ENCODE peak calls at places on chromosome 2, in five cellular contexts. I is GM12878, J is K562, G is HCT116, K is SK-N-SH. P is an unnamed sample.

GRCh38 chr2:176161817-176162626 is 4.9 kb downstream of the HOXD3 start:
- DNase-seq in I (no peak), G (no peak), J (no peak), K (no peak), P (no peak)

GRCh38 chr2:182616471-182617393 is 99.3 kb upstream of the DNAJC10 start:
- DNase-seq in J (no peak), I (no peak), G (no peak), K (no peak), P (no peak)

GRCh38 chr2:220994841-220995240 is 577.3 kb downstream of the EPHA4 start:
- DNase-seq in J (no peak), K (no peak), I (no peak), G (no peak), P (no peak)

GRCh38 chr2:97796465-97797126 is 83.2 kb downstream of the ZAP70 start:
- DNase-seq in G (no peak), K (no peak), J (no peak), I (no peak), P (peak)

GRCh38 chr2:135843671-135844070 is 6.7 kb upstream of the LCT start:
- DNase-seq in J (no peak), I (no peak), K (no peak), G (no peak), P (no peak)

GRCh38 chr2:34096552-34097171 is 497.6 kb upstream of the FAM98A start:
- DNase-seq in G (peak), K (peak), I (peak), J (peak), P (peak)

GRCh38 chr2:224646242-224646846 is 61.2 kb upstream of the CUL3 start:
- DNase-seq in K (peak), I (no peak), G (peak), J (peak), P (no peak)

GRCh38 chr2:157178865-157179264 is 78.6 kb upstream of the GALNT5 start:
- DNase-seq in G (no peak), I (no peak), K (no peak), J (peak), P (no peak)

GRCh38 chr2:64592994-64593655 is 60.6 kb downstream of the SERTAD2 start:
- DNase-seq in G (no peak), I (no peak), J (no peak), K (no peak), P (no peak)

GRCh38 chr2:42929985-42930581 is 137.7 kb upstream of the HAAO start:
- DNase-seq in G (no peak), I (no peak), J (no peak), K (no peak), P (no peak)

GRCh38 chr2:86628091-86628522 is 4.4 kb upstream of the RNF103 start:
- DNase-seq in K (no peak), I (peak), G (no peak), J (no peak), P (no peak)

GRCh38 chr2:151760139-151760650 is 25.9 kb upstream of the NEB start:
- DNase-seq in J (peak), I (no peak), G (no peak), K (no peak), P (peak)

GRCh38 chr2:132740081-132740480 is 70.1 kb upstream of the LYPD1 start:
- DNase-seq in I (no peak), J (no peak), G (no peak), K (no peak), P (no peak)

GRCh38 chr2:167310442-167310841 is 422.2 kb downstream of the XIRP2 start:
- DNase-seq in K (no peak), G (no peak), J (no peak), I (no peak), P (no peak)

GRCh38 chr2:2992622-2993021 is 385.0 kb downstream of the EIPR1 start:
- DNase-seq in I (no peak), K (no peak), J (no peak), G (no peak), P (no peak)

GRCh38 chr2:127675335-127676261 is at the start of gene LIMS2:
- DNase-seq in G (no peak), J (no peak), I (no peak), K (peak), P (peak)

GRCh38 chr2:204027105-204027504 is 90.5 kb downstream of the ICOS start:
- DNase-seq in I (no peak), J (no peak), G (no peak), K (no peak), P (no peak)

GRCh38 chr2:33518929-33519328 is 42.5 kb downstream of the RASGRP3 start:
- DNase-seq in K (no peak), J (no peak), I (no peak), G (no peak), P (no peak)

GRCh38 chr2:159086332-159086731 is 117.9 kb downstream of the TANC1 start:
- DNase-seq in K (no peak), I (no peak), J (no peak), G (no peak), P (no peak)

GRCh38 chr2:70552501-70553333 is 909 bp downstream of the TGFA start:
- DNase-seq in I (no peak), J (no peak), K (peak), G (no peak), P (no peak)
- TF ChIP-seq JUND in I (no peak), J (no peak), K (no peak), G (no peak), P (no peak)

DNA sequence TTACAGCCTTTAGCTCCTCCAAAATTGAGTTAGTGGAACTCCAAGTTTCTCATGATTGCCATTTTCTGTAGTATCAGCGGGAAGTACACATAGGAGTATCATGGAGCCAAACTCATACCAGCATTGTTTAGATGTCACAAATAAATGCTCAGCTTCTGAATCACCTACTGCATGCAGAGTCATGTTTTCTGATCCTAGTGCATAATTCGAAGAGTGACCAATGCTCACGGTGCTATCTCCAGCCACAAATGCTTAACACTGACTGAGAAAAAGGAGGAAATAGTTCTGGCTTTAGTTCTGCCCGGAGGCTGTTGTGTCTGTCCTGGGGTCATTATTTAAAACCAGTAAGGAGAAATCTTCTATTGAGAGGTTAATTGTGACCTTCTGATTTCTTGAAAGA is 45.4 kb upstream of the LRATD1 start:
- DNase-seq in I (no peak), K (no peak), G (no peak), J (no peak), P (no peak)
- TF ChIP-seq JUND in I (no peak), K (no peak), G (no peak), J (no peak), P (no peak)

GRCh38 chr2:66440011-66440542 is 5.2 kb downstream of the MEIS1 start:
- DNase-seq in J (no peak), I (no peak), K (no peak), G (no peak), P (no peak)
- TF ChIP-seq JUND in J (no peak), I (no peak), K (no peak), G (no peak), P (no peak)

DNA sequence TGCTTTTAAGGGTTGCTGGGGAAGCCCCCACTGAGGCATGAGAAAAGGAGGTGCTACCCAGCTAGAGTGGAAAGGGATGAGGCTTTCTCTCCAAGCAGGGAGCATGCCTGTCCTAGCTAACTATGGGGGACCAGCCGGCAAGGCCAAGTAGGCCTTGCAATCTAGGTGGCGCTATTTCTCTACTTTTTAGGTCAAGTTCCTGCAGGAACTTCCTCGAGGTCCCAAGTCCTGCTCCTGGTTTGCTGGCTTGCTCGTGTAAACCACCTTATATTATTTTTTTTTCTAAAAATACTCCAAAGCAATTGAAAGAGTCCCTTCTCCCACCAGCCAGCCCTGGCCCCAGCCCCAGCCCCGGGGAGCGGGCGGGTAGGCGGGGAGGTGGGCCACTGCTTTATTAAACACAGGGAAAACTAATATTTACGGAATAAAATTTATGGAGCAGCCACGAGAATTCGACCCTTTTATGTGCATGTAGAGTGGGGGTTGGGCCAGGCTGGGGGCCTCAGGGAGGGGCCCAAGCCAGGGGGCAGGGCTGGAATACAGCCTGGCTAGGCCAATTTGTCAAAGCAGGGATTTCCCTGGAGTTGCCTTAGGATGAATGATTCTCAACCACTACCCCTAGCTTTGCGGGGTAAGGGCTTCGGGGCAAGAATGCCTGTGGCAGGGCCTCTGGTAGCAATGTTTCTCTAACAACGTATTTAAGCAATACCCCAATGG is 12.8 kb upstream of the IHH start:
- DNase-seq in I (no peak), G (peak), J (peak), K (peak), P (no peak)
- TF ChIP-seq JUND in I (no peak), G (no peak), J (no peak), K (no peak), P (no peak)

GRCh38 chr2:230940476-230940815 is 15.4 kb upstream of the GPR55 start:
- DNase-seq in K (no peak), I (no peak), G (no peak), J (no peak), P (no peak)

GRCh38 chr2:230938098-230938497 is 13.1 kb upstream of the GPR55 start:
- DNase-seq in I (no peak), K (no peak), G (no peak), J (no peak), P (no peak)

GRCh38 chr2:230938516-230939065 is 13.5 kb upstream of the GPR55 start:
- DNase-seq in I (no peak), J (no peak), K (no peak), G (no peak), P (no peak)

GRCh38 chr2:230939691-230940475 is 14.8 kb upstream of the GPR55 start:
- DNase-seq in I (no peak), J (no peak), G (no peak), K (no peak), P (no peak)

GRCh38 chr2:230939066-230939591 is 14.1 kb upstream of the GPR55 start:
- DNase-seq in K (no peak), J (no peak), I (no peak), G (no peak), P (no peak)
- TF ChIP-seq JUND in K (no peak), J (no peak), I (no peak), G (no peak), P (no peak)

GRCh38 chr2:216522892-216523502 is 24.4 kb downstream of the RPL37A start:
- DNase-seq in G (no peak), K (no peak), I (no peak), J (no peak), P (no peak)

GRCh38 chr2:216516730-216517350 is 18.2 kb downstream of the RPL37A start:
- DNase-seq in J (peak), I (no peak), K (peak), G (peak), P (peak)

GRCh38 chr2:216517447-216517846 is 18.8 kb downstream of the RPL37A start:
- DNase-seq in J (no peak), G (no peak), K (no peak), I (no peak), P (no peak)

GRCh38 chr2:216519154-216519762 is 20.6 kb downstream of the RPL37A start:
- DNase-seq in I (no peak), G (peak), J (peak), K (peak), P (peak)

GRCh38 chr2:216520156-216520555 is 21.5 kb downstream of the RPL37A start:
- DNase-seq in I (no peak), G (no peak), J (no peak), K (no peak), P (no peak)
- TF ChIP-seq JUND in I (no peak), G (no peak), J (no peak), K (no peak), P (no peak)

GRCh38 chr2:177599072-177599688 is 206.6 kb downstream of the AGPS start:
- DNase-seq in J (no peak), K (no peak), I (no peak), G (no peak), P (no peak)

GRCh38 chr2:177596866-177597265 is 204.3 kb downstream of the AGPS start:
- DNase-seq in K (no peak), J (no peak), G (no peak), I (no peak), P (no peak)

GRCh38 chr2:177598321-177598922 is 205.8 kb downstream of the AGPS start:
- DNase-seq in J (no peak), K (peak), I (no peak), G (no peak), P (no peak)

GRCh38 chr2:177599956-177600355 is 207.4 kb downstream of the AGPS start:
- DNase-seq in I (no peak), K (no peak), J (no peak), G (no peak), P (no peak)

DNA sequence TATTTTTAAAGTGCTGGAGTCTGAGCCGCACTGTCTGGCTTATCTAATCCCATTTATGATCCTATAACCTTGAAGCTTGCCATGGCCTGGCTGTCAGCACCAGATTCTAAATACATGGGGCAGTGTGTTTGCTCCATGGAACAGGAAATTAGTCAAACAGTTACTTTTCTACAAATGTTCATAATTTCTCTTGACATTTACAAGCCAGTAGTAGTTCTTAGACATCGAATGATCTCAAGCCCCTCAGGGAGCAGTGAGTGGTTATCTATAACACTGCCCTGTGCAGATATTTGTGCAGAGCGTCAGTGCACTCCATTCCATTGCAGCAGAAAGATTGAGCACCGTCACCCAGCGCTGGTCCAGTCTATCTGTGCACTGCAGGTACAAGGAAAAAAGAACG is 205.2 kb downstream of the AGPS start:
- DNase-seq in I (no peak), J (no peak), K (peak), G (no peak), P (no peak)
- TF ChIP-seq JUND in I (no peak), J (no peak), K (no peak), G (no peak), P (no peak)

DNA sequence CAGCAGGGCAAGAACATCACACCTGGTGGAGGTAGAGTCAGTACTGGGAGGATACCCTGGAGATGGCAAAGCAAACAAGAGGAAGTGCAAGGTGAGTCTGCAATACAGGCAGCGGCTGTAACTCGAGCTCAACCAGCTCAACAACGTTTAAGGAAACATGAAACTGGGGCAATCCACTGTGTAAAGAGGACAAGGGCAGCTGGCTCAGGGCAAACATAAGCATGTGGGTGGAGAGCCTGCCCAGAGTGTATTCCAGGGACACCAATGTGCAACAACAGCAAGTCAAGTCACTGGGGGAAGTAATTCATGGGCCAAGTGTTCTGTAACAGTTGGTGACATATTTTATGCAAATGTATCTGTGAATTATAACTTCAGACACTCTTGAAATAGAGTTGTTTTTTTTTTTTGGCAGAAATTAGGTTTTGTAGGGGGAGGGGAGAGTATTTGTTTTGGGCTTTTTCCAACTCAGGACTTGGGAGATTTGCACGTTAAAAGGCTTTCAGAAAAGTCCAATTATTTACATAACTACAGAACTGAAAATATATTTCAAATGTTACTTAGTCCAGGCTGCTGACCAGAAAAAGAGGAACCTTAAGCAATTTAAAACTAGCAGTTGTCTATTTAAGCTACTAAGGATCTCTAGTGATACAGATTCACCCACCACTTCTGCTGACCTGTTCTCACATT is 18.7 kb downstream of the NRXN1 start:
- DNase-seq in G (peak), I (no peak), K (no peak), J (no peak), P (peak)
- TF ChIP-seq JUND in G (no peak), I (no peak), K (no peak), J (no peak), P (no peak)